ENCODE peak calls at places on chromosomes 2 and 18, in nine cellular contexts. M is HEK293T; J is CD4-positive, alpha-beta memory T cell; I is RPMI8226; Q is fibroblast of lung; G is stimulated activated CD8-positive, alpha-beta memory T cell treated with anti-CD3 and anti-CD28 coated beads, Interleukin-15, amount 100 ng/mL, for 48 hours; H is IMR-90; P is brain microvascular endothelial cell; A is neural progenitor cell. N is an unnamed sample.

GRCh38 chr2:201074996-201075395 is 3.2 kb downstream of the NDUFB3 start:
- DNase-seq in Q (no peak), P (no peak), G (no peak), I (no peak), M (no peak), J (no peak), A (no peak), H (no peak), N (no peak)

GRCh38 chr2:232977438-232977971 is 35.6 kb downstream of the NGEF start:
- DNase-seq in A (no peak), H (no peak), J (no peak), G (no peak), M (no peak), P (no peak), I (no peak), Q (no peak), N (no peak)

GRCh38 chr2:54212456-54212855 is 43.6 kb downstream of the TSPYL6 start:
- DNase-seq in J (no peak), P (peak; percentile 91), A (no peak), M (no peak), G (no peak), Q (peak; percentile 99), I (no peak), H (peak; percentile 96), N (no peak)

GRCh38 chr2:177245010-177245422 is 19.5 kb downstream of the NFE2L2 start:
- DNase-seq in P (peak; percentile 84), H (peak; percentile 88), I (no peak), M (peak; percentile 20), J (no peak), A (no peak), G (no peak), Q (peak; percentile 88), N (peak; percentile 88)

GRCh38 chr2:85802337-85803103 is 48.7 kb downstream of the ATOH8 start:
- DNase-seq in A (no peak), P (no peak), M (no peak), Q (no peak), J (no peak), I (no peak), H (peak; percentile 93), G (no peak), N (no peak)

GRCh38 chr2:11681722-11682589 is 12.0 kb upstream of the NTSR2 start:
- DNase-seq in A (peak; percentile 63), H (no peak), P (no peak), J (peak; percentile 46), M (peak; percentile 88), I (peak; percentile 63), Q (no peak), G (peak; percentile 38), N (peak; percentile 33)

GRCh38 chr2:180291060-180291459 is 284.0 kb upstream of the CWC22 start:
- DNase-seq in M (no peak), Q (peak; percentile 78), I (no peak), H (peak; percentile 60), J (no peak), P (peak; percentile 75), G (no peak), A (no peak), N (no peak)

GRCh38 chr18:59835656-59836379 is 64.0 kb upstream of the PMAIP1 start:
- DNase-seq in I (no peak), A (peak; percentile 38), H (peak; percentile 17), J (no peak), P (peak; percentile 1), M (no peak), G (no peak), Q (peak; percentile 36), N (no peak)

GRCh38 chr2:233375490-233376314 is 21.4 kb downstream of the DGKD start:
- DNase-seq in M (no peak), J (no peak), I (no peak), A (no peak), P (no peak), H (no peak), G (no peak), Q (no peak), N (no peak)

GRCh38 chr2:138329591-138329990 is 172.0 kb upstream of the SPOPL start:
- DNase-seq in H (no peak), I (no peak), P (no peak), M (no peak), A (peak; percentile 56), G (no peak), J (no peak), Q (no peak), N (no peak)

GRCh38 chr2:36512705-36513104 is 85.3 kb downstream of the FEZ2 start:
- DNase-seq in M (no peak), J (no peak), P (no peak), G (no peak), Q (peak; percentile 26), H (no peak), I (no peak), A (no peak), N (no peak)

GRCh38 chr18:64202229-64202835 is 53.4 kb upstream of the LINC00305 start:
- DNase-seq in M (no peak), G (no peak), P (no peak), H (no peak), A (peak; percentile 27), I (no peak), J (no peak), Q (no peak), N (no peak)

GRCh38 chr2:12155308-12156061 is 409.1 kb downstream of the LPIN1 start:
- DNase-seq in Q (peak; percentile 90), I (no peak), H (peak; percentile 93), A (no peak), M (no peak), P (peak; percentile 72), J (no peak), G (no peak), N (no peak)

GRCh38 chr2:174682578-174683391 is 81.5 kb downstream of the CHRNA1 start:
- DNase-seq in P (peak; percentile 29), H (peak; percentile 59), M (peak; percentile 70), J (peak; percentile 71), G (peak; percentile 44), I (peak; percentile 8), A (peak; percentile 84), Q (peak; percentile 63), N (no peak)

GRCh38 chr2:119028327-119029174 is 86.6 kb downstream of the MARCO start:
- DNase-seq in G (no peak), H (peak; percentile 25), A (peak; percentile 58), P (peak; percentile 22), M (peak; percentile 31), J (no peak), I (no peak), Q (peak; percentile 15), N (peak; percentile 32)

GRCh38 chr18:66792466-66792865 is 188.6 kb upstream of the CDH19 start:
- DNase-seq in A (no peak), P (no peak), J (no peak), H (no peak), G (no peak), M (no peak), I (no peak), Q (peak; percentile 84), N (no peak)

GRCh38 chr18:54261894-54262293 is 7.4 kb upstream of the POLI start:
- DNase-seq in G (peak; percentile 44), Q (no peak), M (no peak), A (no peak), H (no peak), I (no peak), P (no peak), J (no peak), N (no peak)

GRCh38 chr18:23259701-23260661 is 124.7 kb downstream of the CABLES1 start:
- DNase-seq in A (peak; percentile 91), M (no peak), G (no peak), Q (peak; percentile 85), J (no peak), H (peak; percentile 82), P (peak; percentile 75), I (no peak), N (no peak)

GRCh38 chr2:213834331-213834730 is 550.1 kb downstream of the SPAG16 start:
- DNase-seq in I (no peak), P (peak; percentile 58), H (peak; percentile 88), A (no peak), G (no peak), J (no peak), M (no peak), Q (peak; percentile 89), N (no peak)

GRCh38 chr2:7844414-7844961 is 837.4 kb upstream of the ID2 start:
- DNase-seq in G (no peak), H (no peak), P (no peak), I (no peak), M (no peak), A (peak; percentile 51), Q (no peak), J (no peak), N (no peak)

GRCh38 chr2:29518010-29518409 is 402.8 kb downstream of the CLIP4 start:
- DNase-seq in I (no peak), P (peak; percentile 25), H (peak; percentile 71), M (no peak), Q (peak; percentile 76), J (no peak), G (no peak), A (no peak), N (no peak)

GRCh38 chr2:37456479-37456878 is 112.0 kb downstream of the QPCT start:
- DNase-seq in I (no peak), H (no peak), P (no peak), M (no peak), J (peak; percentile 61), A (no peak), Q (no peak), G (no peak), N (no peak)

GRCh38 chr18:58056159-58056558 is 12.1 kb downstream of the NEDD4L start:
- DNase-seq in G (no peak), A (no peak), I (no peak), P (no peak), M (no peak), J (no peak), Q (no peak), H (no peak), N (no peak)

N was measured in NT2/D1.